ENCODE peak calls at places on chromosomes 11 and 22, in seven cellular contexts. U is keratinocyte, G is fibroblast of lung, A is hepatocyte, O is endothelial cell of umbilical vein, N is HCT116, J is H1. Y is an unnamed sample. For H3K9me3, the result is how much of the 10 kb centered on the place peaks cover.

GRCh38 chr22:47653921-47654320 is 891.5 kb downstream of the TBC1D22A start:
- DNase-seq in U (no peak), G (no peak), A (no peak), O (no peak), N (no peak), J (no peak), Y (no peak)

GRCh38 chr22:40509401-40510134 is 127.0 kb downstream of the MRTFA start:
- DNase-seq in U (no peak), G (peak), A (peak), O (peak), N (no peak), J (no peak), Y (no peak)

GRCh38 chr11:128524172-128524571 is 63.2 kb downstream of the ETS1 start:
- DNase-seq in U (no peak), G (no peak), A (no peak), O (no peak), N (no peak), J (no peak), Y (no peak)

GRCh38 chr11:22928207-22928917 is 68.1 kb upstream of the CCDC179 start:
- DNase-seq in U (no peak), G (no peak), A (no peak), O (no peak), N (no peak), J (no peak), Y (no peak)

GRCh38 chr11:15819679-15820286 is 536.6 kb downstream of the SOX6 start:
- DNase-seq in U (no peak), G (peak), A (peak), O (peak), N (peak), J (peak), Y (peak)

GRCh38 chr11:46264976-46265375 is 12.5 kb upstream of the CREB3L1 start:
- DNase-seq in U (no peak), G (no peak), A (no peak), O (no peak), N (no peak), J (no peak), Y (no peak)

GRCh38 chr11:102530558-102530957 is at the start of gene MMP7:
- DNase-seq in U (no peak), G (peak), A (peak), O (peak), N (no peak), J (no peak), Y (peak)

GRCh38 chr11:127524618-127525017 is 524.0 kb upstream of the KIRREL3 start:
- DNase-seq in U (no peak), G (no peak), A (no peak), O (no peak), N (no peak), J (no peak), Y (no peak)

GRCh38 chr22:45196308-45196707 is 32.6 kb downstream of the NUP50 start:
- DNase-seq in U (no peak), G (no peak), A (no peak), O (no peak), N (no peak), J (no peak), Y (no peak)

GRCh38 chr11:48108231-48109045 is 108.2 kb upstream of the OR4B1 start:
- DNase-seq in U (no peak), G (no peak), A (no peak), O (no peak), N (no peak), J (peak), Y (no peak)

GRCh38 chr11:64641596-64642417 is 50.8 kb downstream of the SLC22A12 start:
- DNase-seq in U (no peak), G (no peak), A (no peak), O (no peak), N (no peak), J (no peak), Y (no peak)
- TF ChIP-seq EZH2 in U (peak), G (peak), A (no peak), O (no peak), N (no peak), J (peak), Y (no peak)

GRCh38 chr11:58727415-58727797 is 4.3 kb downstream of the GLYAT start:
- DNase-seq in U (no peak), G (no peak), A (no peak), O (no peak), N (no peak), J (no peak), Y (no peak)

GRCh38 chr11:58730507-58731089 is 1.1 kb downstream of the GLYAT start:
- DNase-seq in U (no peak), G (peak), A (no peak), O (no peak), N (no peak), J (no peak), Y (no peak)

GRCh38 chr11:58731819-58732218 is at the start of gene GLYAT:
- DNase-seq in U (no peak), G (no peak), A (no peak), O (no peak), N (no peak), J (no peak), Y (no peak)

DNA sequence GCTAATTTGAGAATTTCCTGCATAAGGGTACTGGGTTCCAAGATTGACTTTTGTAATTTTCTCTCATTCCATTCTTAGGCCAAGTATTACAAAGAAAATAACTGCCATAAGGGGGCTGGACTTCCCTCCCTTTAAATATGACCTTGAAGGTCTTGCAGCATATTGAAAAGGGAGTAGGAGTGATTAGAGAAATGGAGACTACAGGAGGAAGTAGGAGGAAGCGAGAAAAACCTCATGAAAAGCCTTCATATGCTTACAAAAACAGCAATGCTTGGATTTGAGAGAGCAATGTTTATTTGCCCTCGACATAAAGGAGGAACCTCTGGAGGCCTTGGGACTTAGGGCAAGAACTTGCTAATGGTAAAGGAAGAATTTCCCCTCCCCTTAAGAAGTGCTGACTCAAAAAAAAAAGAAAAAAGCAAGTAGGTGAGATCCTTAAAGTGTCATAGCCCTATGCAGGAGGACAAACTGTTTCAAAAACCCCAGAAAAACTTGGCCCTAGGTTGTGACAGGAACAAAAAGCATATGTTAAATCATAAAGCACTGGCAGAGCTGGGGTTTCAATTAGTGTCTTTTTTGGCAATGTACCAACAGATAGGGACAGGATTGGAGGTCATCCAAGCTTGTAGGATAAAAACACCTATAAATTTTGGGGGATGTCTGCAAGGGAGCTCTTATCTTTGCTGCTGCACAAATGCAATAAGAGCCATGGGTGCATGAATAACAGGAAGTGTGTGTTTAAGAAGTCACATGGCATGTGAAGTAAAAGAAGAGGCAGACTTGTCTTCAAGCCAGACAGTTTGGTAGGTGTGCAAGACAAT is 4.9 kb downstream of the GLYAT start:
- DNase-seq in U (no peak), G (no peak), A (no peak), O (no peak), N (no peak), J (no peak), Y (no peak)
- H2AFZ ChIP-seq in U (no peak), G (no peak), A (no peak), O (no peak), N (no peak), J (no peak), Y (no peak)

DNA sequence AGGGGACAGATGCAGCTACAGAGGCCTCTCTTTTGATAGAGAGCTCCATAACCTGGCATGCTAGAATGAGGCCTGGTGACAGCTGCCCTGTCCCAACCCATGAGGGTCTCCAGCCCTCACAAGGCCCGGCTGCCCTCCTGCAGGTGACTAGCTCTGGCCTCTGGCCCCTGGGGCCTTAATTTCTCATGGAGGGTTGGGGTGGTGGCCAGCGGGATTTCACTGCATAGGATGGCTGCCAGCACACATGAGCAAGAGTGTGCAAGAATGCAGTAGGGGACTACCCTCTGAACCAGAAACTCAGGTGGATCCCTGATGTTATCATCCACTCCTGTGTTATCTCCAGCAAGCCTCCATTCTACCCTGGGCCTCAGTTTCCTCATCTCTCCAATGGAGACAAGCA is 334.5 kb downstream of the MN1 start:
- DNase-seq in U (no peak), G (no peak), A (no peak), O (no peak), N (no peak), J (no peak), Y (no peak)
- H3K9me3 ChIP-seq in U (under half), G (under half), A (under half), O (under half), N (under half), J (under half), Y (under half)

GRCh38 chr11:69639843-69640242 is 1.1 kb upstream of the CCND1 start:
- DNase-seq in U (no peak), G (no peak), A (no peak), O (no peak), N (no peak), J (no peak), Y (no peak)
- TF ChIP-seq EZH2 in U (no peak), G (no peak), A (no peak), O (no peak), N (no peak), J (no peak), Y (no peak)

GRCh38 chr11:124874571-124875255 is 9.5 kb downstream of the ROBO3 start:
- DNase-seq in U (no peak), G (no peak), A (no peak), O (no peak), N (no peak), J (no peak), Y (no peak)

GRCh38 chr11:124876818-124877630 is 11.8 kb downstream of the ROBO3 start:
- DNase-seq in U (no peak), G (no peak), A (no peak), O (peak), N (no peak), J (peak), Y (no peak)

GRCh38 chr11:124873980-124874379 is 8.7 kb downstream of the ROBO3 start:
- DNase-seq in U (no peak), G (no peak), A (no peak), O (no peak), N (no peak), J (no peak), Y (no peak)

GRCh38 chr11:124875943-124876817 is 10.9 kb downstream of the ROBO3 start:
- DNase-seq in U (peak), G (peak), A (peak), O (peak), N (peak), J (peak), Y (peak)

GRCh38 chr11:124875401-124875800 is 10.2 kb downstream of the ROBO3 start:
- DNase-seq in U (no peak), G (no peak), A (no peak), O (no peak), N (no peak), J (no peak), Y (no peak)
- H2AFZ ChIP-seq in U (no peak), G (no peak), A (peak), O (no peak), N (no peak), J (no peak), Y (peak)

GRCh38 chr11:3369366-3369765 is 9.6 kb downstream of the ZNF195 start:
- DNase-seq in U (no peak), G (no peak), A (no peak), O (no peak), N (no peak), J (no peak), Y (no peak)

GRCh38 chr11:3370268-3370870 is 8.6 kb downstream of the ZNF195 start:
- DNase-seq in U (peak), G (no peak), A (no peak), O (no peak), N (no peak), J (no peak), Y (no peak)

GRCh38 chr11:3368199-3368598 is 10.7 kb downstream of the ZNF195 start:
- DNase-seq in U (no peak), G (no peak), A (no peak), O (no peak), N (no peak), J (no peak), Y (peak)

GRCh38 chr11:3367221-3367620 is 11.7 kb downstream of the ZNF195 start:
- DNase-seq in U (no peak), G (no peak), A (no peak), O (no peak), N (no peak), J (no peak), Y (no peak)
- H3K9me3 ChIP-seq in U (under half), G (under half), A (under half), O (under half), N (under half), J (under half), Y (under half)

DNA sequence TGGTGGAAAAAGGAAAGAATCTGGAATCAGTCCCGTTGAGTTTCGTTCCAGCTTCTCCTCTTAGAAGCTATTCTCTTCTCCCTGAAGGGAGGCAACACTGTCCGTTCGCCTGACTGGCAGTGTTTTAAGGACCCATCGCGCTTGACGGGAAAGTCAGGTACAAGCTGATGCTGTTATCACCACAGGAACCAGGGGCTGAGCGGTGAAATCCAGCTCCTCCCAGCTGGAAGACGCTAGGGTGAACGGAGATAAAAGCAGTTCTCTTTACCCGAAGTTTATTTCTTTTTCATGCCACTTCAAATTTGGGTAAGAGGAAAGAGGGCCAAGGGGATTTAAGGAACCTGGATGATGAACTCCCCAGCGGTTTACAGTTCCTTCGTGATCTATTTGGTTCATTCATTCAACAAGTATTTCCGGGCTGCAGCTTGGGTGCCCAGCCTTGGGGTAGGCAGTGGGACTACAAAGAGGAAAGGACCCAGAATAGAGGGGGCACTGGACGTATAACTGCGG is 551 bp upstream of the DEUP1 start:
- DNase-seq in U (no peak), G (peak), A (peak), O (no peak), N (no peak), J (peak), Y (no peak)
- TF ChIP-seq EZH2 in U (no peak), G (no peak), A (peak), O (no peak), N (no peak), J (no peak), Y (no peak)